ENCODE peak calls at places on chromosome 17, in five cellular contexts. V, Q, M, H and J are unnamed samples.

GRCh38 chr17:21360048-21360447 is 16.1 kb upstream of the KCNJ12 start:
- DNase-seq in V (no peak), Q (no peak), M (no peak), H (no peak), J (no peak)

GRCh38 chr17:21278304-21279197 is 6.0 kb upstream of the MAP2K3 start:
- DNase-seq in V (no peak), Q (no peak), M (no peak), H (no peak), J (no peak)

GRCh38 chr17:47184671-47185070 is 4.4 kb downstream of the CDC27 start:
- DNase-seq in V (no peak), Q (no peak), M (no peak), H (no peak), J (no peak)

GRCh38 chr17:53892222-53892621 is 69.5 kb downstream of the KIF2B start:
- DNase-seq in V (no peak), Q (no peak), M (no peak), H (no peak), J (no peak)

GRCh38 chr17:5019475-5019956 is 15.7 kb downstream of the SLC52A1 start:
- DNase-seq in V (peak), Q (no peak), M (no peak), H (no peak), J (no peak)

GRCh38 chr17:74373838-74374606 is 6.7 kb downstream of the GPR142 start:
- DNase-seq in V (no peak), Q (no peak), M (no peak), H (no peak), J (peak)

GRCh38 chr17:42274812-42275526 is 1.2 kb downstream of the STAT5B start:
- DNase-seq in V (no peak), Q (no peak), M (peak), H (no peak), J (no peak)

GRCh38 chr17:78147315-78147998 is 1.3 kb downstream of the C17orf99 start:
- DNase-seq in V (no peak), Q (no peak), M (no peak), H (no peak), J (no peak)

GRCh38 chr17:17570798-17571716 is 20.5 kb downstream of the PEMT start:
- DNase-seq in V (no peak), Q (no peak), M (no peak), H (no peak), J (no peak)

GRCh38 chr17:69607162-69607834 is 192.8 kb downstream of the MAP2K6 start:
- DNase-seq in V (peak), Q (peak), M (peak), H (peak), J (peak)

GRCh38 chr17:78697122-78697845 is 84.8 kb downstream of the CYTH1 start:
- DNase-seq in V (peak), Q (no peak), M (no peak), H (no peak), J (no peak)

GRCh38 chr17:76088041-76088867 is 9.3 kb downstream of the ZACN start:
- DNase-seq in V (no peak), Q (peak), M (no peak), H (no peak), J (no peak)

GRCh38 chr17:57949649-57950048 is 5.6 kb downstream of the CUEDC1 start:
- DNase-seq in V (no peak), Q (no peak), M (no peak), H (no peak), J (no peak)
- H2BK5ac ChIP-seq in V (peak), Q (no peak), M (no peak), H (no peak), J (no peak)

DNA sequence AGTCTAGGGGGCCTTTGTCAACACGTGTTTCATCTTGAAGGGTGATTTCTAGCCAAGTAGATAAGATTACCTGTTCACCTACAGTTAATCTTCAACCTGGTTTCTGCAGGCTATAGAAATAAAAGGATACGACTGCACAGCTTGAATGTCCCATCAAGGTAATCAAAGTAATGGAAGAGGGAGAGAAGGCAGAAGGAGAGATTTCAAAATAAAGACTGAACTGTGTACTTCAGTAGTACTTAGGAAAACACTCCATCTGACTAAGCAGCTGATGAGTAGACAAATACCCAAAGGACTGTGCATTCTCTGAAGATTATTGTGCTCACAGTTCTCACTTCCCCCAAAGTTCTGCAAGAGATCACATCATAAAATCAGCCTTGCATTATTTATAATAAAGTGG is 5.8 kb upstream of the RFFL start:
- DNase-seq in V (peak), Q (no peak), M (no peak), H (no peak), J (peak)
- H2BK5ac ChIP-seq in V (peak), Q (no peak), M (no peak), H (no peak), J (no peak)

GRCh38 chr17:36935681-36936454 is 1.4 kb upstream of the LHX1 start:
- DNase-seq in V (no peak), Q (peak), M (no peak), H (no peak), J (no peak)
- H2BK5ac ChIP-seq in V (no peak), Q (no peak), M (no peak), H (no peak), J (no peak)

GRCh38 chr17:31573861-31574260 is 182.4 kb downstream of the RAB11FIP4 start:
- DNase-seq in V (no peak), Q (no peak), M (peak), H (no peak), J (no peak)
- H2BK5ac ChIP-seq in V (no peak), Q (no peak), M (no peak), H (no peak), J (no peak)

GRCh38 chr17:19005442-19005773 is 844 bp upstream of the FAM83G start:
- DNase-seq in V (no peak), Q (no peak), M (no peak), H (no peak), J (no peak)

GRCh38 chr17:19005789-19006430 is 1.3 kb upstream of the FAM83G start:
- DNase-seq in V (no peak), Q (no peak), M (no peak), H (no peak), J (no peak)

GRCh38 chr17:19003966-19004600 is 481 bp downstream of the FAM83G start:
- DNase-seq in V (peak), Q (peak), M (peak), H (peak), J (peak)

GRCh38 chr17:19003543-19003965 is 1.0 kb downstream of the FAM83G start:
- DNase-seq in V (no peak), Q (no peak), M (no peak), H (peak), J (peak)

GRCh38 chr17:19004601-19005441 is at the start of gene FAM83G:
- DNase-seq in V (peak), Q (peak), M (peak), H (no peak), J (peak)
- H2BK5ac ChIP-seq in V (peak), Q (no peak), M (peak), H (peak), J (no peak)

GRCh38 chr17:27545562-27546229 is 85.3 kb upstream of the LGALS9 start:
- DNase-seq in V (peak), Q (no peak), M (no peak), H (no peak), J (peak)
- H2BK5ac ChIP-seq in V (no peak), Q (no peak), M (no peak), H (no peak), J (no peak)